ENCODE peak calls at places on chromosomes 16 and 17, in seven cellular contexts. Q is RCC 7860; O is anterior cingulate cortex; W is SW 1271; M is activated CD4-positive, alpha-beta T cell treated with anti-CD3 and anti-CD28 coated beads for 48 hours; B is substantia nigra; I is neural crest cell. R is an unnamed sample.
A peak's percentile ranks its signal among the peaks of the same experiment; 100 is the strongest.

GRCh38 chr17:13269196-13269595 is 251.4 kb upstream of the ELAC2 start:
- DNase-seq in Q (no peak), O (no peak), W (no peak), M (no peak), B (no peak), I (no peak), R (no peak)

GRCh38 chr17:7237761-7238417 is 1.4 kb downstream of the PHF23 start:
- DNase-seq in Q (no peak), O (peak; percentile 65), W (peak; percentile 25), M (peak; percentile 91), B (peak; percentile 80), I (peak; percentile 60), R (peak; percentile 90)

GRCh38 chr16:89805136-89805905 is 11.1 kb downstream of the FANCA start:
- DNase-seq in Q (no peak), O (no peak), W (no peak), M (no peak), B (peak; percentile 15), I (no peak), R (no peak)

GRCh38 chr17:45146616-45147101 is 1.6 kb upstream of the HEXIM1 start:
- DNase-seq in Q (peak; percentile 65), O (no peak), W (no peak), M (no peak), B (no peak), I (no peak), R (no peak)

GRCh38 chr16:2429771-2430663 is 770 bp downstream of the CCNF start:
- DNase-seq in Q (no peak), O (peak; percentile 21), W (no peak), M (no peak), B (no peak), I (no peak), R (no peak)

GRCh38 chr16:54285414-54286066 is 1.0 kb downstream of the IRX3 start:
- DNase-seq in Q (peak; percentile 23), O (no peak), W (no peak), M (no peak), B (no peak), I (peak; percentile 23), R (no peak)

GRCh38 chr16:4323071-4323844 is 7.4 kb downstream of the GLIS2 start:
- DNase-seq in Q (no peak), O (peak; percentile 58), W (no peak), M (no peak), B (peak; percentile 65), I (no peak), R (no peak)

GRCh38 chr17:7582401-7583252 is 1.0 kb upstream of the MPDU1 start:
- DNase-seq in Q (no peak), O (no peak), W (no peak), M (no peak), B (peak; percentile 50), I (no peak), R (no peak)

GRCh38 chr17:78661092-78661770 is 84.0 kb upstream of the DNAH17 start:
- DNase-seq in Q (peak; percentile 63), O (no peak), W (no peak), M (no peak), B (no peak), I (no peak), R (no peak)

GRCh38 chr17:4998666-4999428 is 1.1 kb downstream of the KIF1C start:
- DNase-seq in Q (no peak), O (no peak), W (no peak), M (peak; percentile 10), B (no peak), I (no peak), R (no peak)

GRCh38 chr17:6361733-6362132 is 73.2 kb downstream of the AIPL1 start:
- DNase-seq in Q (no peak), O (no peak), W (no peak), M (no peak), B (no peak), I (no peak), R (no peak)

GRCh38 chr17:18965530-18966236 is 13.7 kb downstream of the SLC5A10 start:
- DNase-seq in Q (no peak), O (no peak), W (no peak), M (no peak), B (no peak), I (no peak), R (no peak)

GRCh38 chr17:78925662-78926555 is 722 bp upstream of the TIMP2 start:
- DNase-seq in Q (no peak), O (peak; percentile 71), W (no peak), M (no peak), B (peak; percentile 54), I (no peak), R (no peak)

GRCh38 chr17:45748911-45749310 is 35.2 kb upstream of the CRHR1 start:
- DNase-seq in Q (no peak), O (no peak), W (no peak), M (no peak), B (no peak), I (no peak), R (no peak)

GRCh38 chr17:50331085-50331791 is 14.7 kb upstream of the XYLT2 start:
- DNase-seq in Q (peak; percentile 77), O (no peak), W (no peak), M (no peak), B (no peak), I (no peak), R (no peak)

GRCh38 chr17:65218261-65218660 is 81.1 kb downstream of the RGS9 start:
- DNase-seq in Q (no peak), O (no peak), W (no peak), M (no peak), B (no peak), I (no peak), R (no peak)

GRCh38 chr17:8798176-8799000 is 777 bp downstream of the MFSD6L start:
- DNase-seq in Q (no peak), O (no peak), W (no peak), M (no peak), B (no peak), I (no peak), R (no peak)

GRCh38 chr16:69166221-69166833 is 20.6 kb upstream of the SNTB2 start:
- DNase-seq in Q (no peak), O (peak; percentile 26), W (no peak), M (peak; percentile 88), B (no peak), I (no peak), R (no peak)

GRCh38 chr16:19001788-19002187 is 18.1 kb downstream of the TMC7 start:
- DNase-seq in Q (peak; percentile 89), O (peak; percentile 17), W (no peak), M (no peak), B (peak; percentile 13), I (no peak), R (no peak)

GRCh38 chr16:50338371-50339231 is 30.2 kb downstream of the BRD7 start:
- DNase-seq in Q (no peak), O (no peak), W (no peak), M (no peak), B (no peak), I (no peak), R (peak; percentile 64)

GRCh38 chr17:65589321-65589720 is 27.9 kb upstream of the AXIN2 start:
- DNase-seq in Q (no peak), O (no peak), W (no peak), M (no peak), B (no peak), I (no peak), R (no peak)